ENCODE peak calls at places on chromosomes 7 and 10, in four cellular contexts. V is mesendoderm, Z is IMR-90, Q is H1. K is an unnamed sample.

GRCh38 chr10:45071043-45071813 is 70.5 kb downstream of the ZNF22 start:
- DNase-seq in V (peak), Z (no peak), Q (no peak), K (peak)

GRCh38 chr10:17676919-17677318 is 33.0 kb downstream of the STAM start:
- DNase-seq in V (no peak), Z (no peak), Q (no peak), K (no peak)

GRCh38 chr10:30063098-30063497 is 3.7 kb upstream of the JCAD start:
- DNase-seq in V (no peak), Z (peak), Q (no peak), K (no peak)

GRCh38 chr10:97714401-97715258 is 1.1 kb downstream of the MARVELD1 start:
- DNase-seq in V (peak), Z (peak), Q (peak), K (peak)

GRCh38 chr7:26376208-26376917 is 84.7 kb downstream of the SNX10 start:
- DNase-seq in V (peak), Z (no peak), Q (peak), K (peak)

GRCh38 chr10:102140913-102141540 is 8.2 kb downstream of the PPRC1 start:
- DNase-seq in V (no peak), Z (no peak), Q (no peak), K (no peak)

GRCh38 chr10:126133906-126134703 is 237.7 kb downstream of the FANK1 start:
- DNase-seq in V (no peak), Z (peak), Q (no peak), K (no peak)

GRCh38 chr10:34802692-34803091 is 12.4 kb downstream of the PARD3 start:
- DNase-seq in V (peak), Z (no peak), Q (no peak), K (no peak)

GRCh38 chr7:149317986-149318672 is 56.1 kb downstream of the ZNF783 start:
- DNase-seq in V (peak), Z (no peak), Q (peak), K (peak)

GRCh38 chr7:44489955-44490350 is 505 bp downstream of the NUDCD3 start:
- DNase-seq in V (no peak), Z (peak), Q (no peak), K (no peak)

GRCh38 chr7:42029405-42029804 is 207.6 kb downstream of the GLI3 start:
- DNase-seq in V (peak), Z (no peak), Q (no peak), K (no peak)

GRCh38 chr7:40356312-40356711 is 221.5 kb downstream of the SUGCT start:
- DNase-seq in V (no peak), Z (peak), Q (no peak), K (no peak)

GRCh38 chr7:156544919-156545715 is 95.5 kb upstream of the RNF32 start:
- DNase-seq in V (peak), Z (no peak), Q (no peak), K (no peak)

GRCh38 chr7:43781726-43782607 is 23.5 kb downstream of the BLVRA start:
- DNase-seq in V (no peak), Z (peak), Q (no peak), K (no peak)

GRCh38 chr7:107998660-107999480 is 4.1 kb downstream of the LAMB1 start:
- DNase-seq in V (no peak), Z (no peak), Q (no peak), K (no peak)

GRCh38 chr7:123569352-123569999 is 11.9 kb upstream of the NDUFA5 start:
- DNase-seq in V (no peak), Z (no peak), Q (no peak), K (no peak)

GRCh38 chr10:93515071-93515962 is 18.9 kb downstream of the CEP55 start:
- DNase-seq in V (no peak), Z (no peak), Q (no peak), K (no peak)

GRCh38 chr7:33645096-33645495 is 260.2 kb upstream of the BMPER start:
- DNase-seq in V (no peak), Z (no peak), Q (no peak), K (no peak)

GRCh38 chr10:21687197-21687993 is 153.4 kb downstream of the MLLT10 start:
- DNase-seq in V (no peak), Z (peak), Q (no peak), K (no peak)

GRCh38 chr10:37057280-37057679 is 68.1 kb upstream of the ANKRD30A start:
- DNase-seq in V (no peak), Z (no peak), Q (no peak), K (no peak)

GRCh38 chr10:132707121-132707775 is 78.7 kb downstream of the NKX6-2 start:
- DNase-seq in V (no peak), Z (no peak), Q (no peak), K (peak)

GRCh38 chr10:29546773-29547313 is 87.9 kb downstream of the SVIL start:
- DNase-seq in V (no peak), Z (no peak), Q (no peak), K (no peak)

GRCh38 chr7:31106303-31107105 is 54.4 kb downstream of the ADCYAP1R1 start:
- DNase-seq in V (no peak), Z (no peak), Q (peak), K (peak)

GRCh38 chr7:130290745-130291144 is 2.2 kb upstream of the CPA4 start:
- DNase-seq in V (peak), Z (peak), Q (no peak), K (no peak)

GRCh38 chr10:79507436-79508167 is 4.7 kb upstream of the EIF5AL1 start:
- DNase-seq in V (no peak), Z (no peak), Q (no peak), K (no peak)

GRCh38 chr7:156941393-156942182 is 7.9 kb upstream of the NOM1 start:
- DNase-seq in V (no peak), Z (no peak), Q (no peak), K (no peak)

GRCh38 chr10:71266147-71266917 is 52.7 kb upstream of the SLC29A3 start:
- DNase-seq in V (peak), Z (peak), Q (no peak), K (no peak)

GRCh38 chr10:12812541-12812940 is 189.0 kb downstream of the CCDC3 start:
- DNase-seq in V (no peak), Z (no peak), Q (no peak), K (no peak)

GRCh38 chr7:6250364-6250833 is 22.0 kb downstream of the CYTH3 start:
- DNase-seq in V (no peak), Z (no peak), Q (no peak), K (no peak)

GRCh38 chr7:102412548-102412947 is 16.4 kb downstream of the PRKRIP1 start:
- DNase-seq in V (peak), Z (peak), Q (peak), K (peak)

GRCh38 chr7:98230746-98231471 is 19.7 kb downstream of the BHLHA15 start:
- DNase-seq in V (no peak), Z (no peak), Q (no peak), K (no peak)

GRCh38 chr7:157250605-157251228 is 86.1 kb upstream of the DNAJB6 start:
- DNase-seq in V (peak), Z (peak), Q (peak), K (peak)

GRCh38 chr7:594920-595620 is 75.4 kb upstream of the PDGFA start:
- DNase-seq in V (no peak), Z (no peak), Q (no peak), K (no peak)

GRCh38 chr10:6592080-6592479 is 12.0 kb upstream of the PRKCQ start:
- DNase-seq in V (no peak), Z (no peak), Q (no peak), K (no peak)

GRCh38 chr7:47314728-47315601 is 266.9 kb downstream of the TNS3 start:
- DNase-seq in V (peak), Z (peak), Q (peak), K (no peak)

GRCh38 chr7:38335490-38336135 is 62.2 kb upstream of the TARP start:
- DNase-seq in V (peak), Z (peak), Q (peak), K (peak)

GRCh38 chr7:873367-874002 is 2.9 kb upstream of the GET4 start:
- DNase-seq in V (peak), Z (peak), Q (peak), K (peak)

GRCh38 chr10:96840841-96841518 is 8.9 kb downstream of the LCOR start:
- DNase-seq in V (peak), Z (peak), Q (no peak), K (no peak)

GRCh38 chr7:143205560-143206293 is 16.1 kb upstream of the TAS2R40 start:
- DNase-seq in V (no peak), Z (no peak), Q (no peak), K (no peak)

GRCh38 chr7:144792050-144792449 is 43.8 kb downstream of the TPK1 start:
- DNase-seq in V (no peak), Z (no peak), Q (no peak), K (no peak)

GRCh38 chr7:144791488-144791887 is 44.4 kb downstream of the TPK1 start:
- DNase-seq in V (no peak), Z (no peak), Q (no peak), K (no peak)

DNA sequence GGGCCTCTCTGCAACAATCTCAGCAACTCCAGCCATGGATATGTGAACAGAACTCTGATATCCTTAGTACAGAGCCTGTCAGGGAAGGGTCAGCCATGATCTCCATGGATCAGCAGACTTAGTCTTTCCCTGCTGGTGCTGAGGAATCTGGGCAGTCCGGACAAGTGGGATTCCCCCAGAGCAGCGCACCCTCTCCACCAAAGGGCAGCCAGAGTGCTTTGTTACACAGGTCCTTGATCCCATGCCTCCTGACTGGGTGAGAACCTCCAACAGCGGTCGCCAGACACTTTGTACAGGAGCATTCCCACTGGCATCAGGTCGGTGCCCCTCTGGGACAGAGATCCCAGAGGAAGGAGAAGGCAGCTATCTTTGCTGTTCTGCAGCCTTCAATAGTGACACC is 38.9 kb downstream of the TPK1 start:
- DNase-seq in V (no peak), Z (no peak), Q (no peak), K (no peak)
- H2BK5ac ChIP-seq in V (no peak), Z (no peak), Q (no peak), K (no peak)

DNA sequence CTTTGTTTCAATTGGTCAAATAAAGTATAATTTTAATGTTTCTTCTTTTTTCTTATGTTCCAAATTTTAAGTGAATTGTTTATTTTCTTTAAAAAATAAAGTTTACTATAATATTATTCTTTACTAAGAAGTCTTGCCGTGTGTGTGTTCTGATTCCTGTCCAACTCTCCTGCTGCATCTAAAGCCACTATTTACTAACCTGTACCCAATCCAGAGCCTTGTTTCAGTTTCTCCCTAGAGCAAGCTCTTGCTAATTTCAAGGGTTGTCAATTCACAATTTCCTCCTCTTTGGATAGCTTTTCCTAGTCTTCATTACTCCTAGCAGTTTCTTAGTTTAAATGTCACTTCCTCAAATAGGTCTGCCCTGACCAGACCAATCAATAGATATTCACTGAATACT is 314.9 kb upstream of the SEMA3A start:
- DNase-seq in V (no peak), Z (peak), Q (no peak), K (no peak)
- H4K5ac ChIP-seq in V (no peak), Z (no peak), Q (no peak), K (no peak)

DNA sequence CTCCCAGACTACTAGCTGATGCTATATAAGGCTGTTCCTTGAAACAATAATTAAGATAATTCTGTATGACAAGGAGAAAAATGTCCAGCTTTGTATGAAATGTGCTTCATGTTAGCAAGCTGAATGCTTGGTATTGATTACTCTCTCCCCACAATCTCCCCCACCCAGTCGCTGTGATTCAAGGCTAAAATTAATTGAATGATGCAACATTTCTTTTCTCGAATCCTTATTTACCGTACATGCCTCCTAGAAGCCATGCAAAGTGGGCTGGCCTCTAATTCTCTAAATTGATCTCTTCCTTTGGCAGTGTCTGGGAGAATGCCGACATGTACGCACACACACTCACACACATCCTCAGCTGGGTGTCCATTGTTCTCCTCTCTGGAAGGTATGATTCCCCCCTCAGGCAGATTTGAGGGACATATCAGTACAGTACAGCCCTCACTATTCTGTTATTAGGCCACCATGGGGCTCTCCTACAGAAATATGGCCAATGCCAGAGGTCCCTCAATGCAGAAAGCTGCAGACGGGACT is 324.1 kb downstream of the RPS24 start:
- DNase-seq in V (no peak), Z (no peak), Q (no peak), K (no peak)
- H2BK5ac ChIP-seq in V (no peak), Z (no peak), Q (peak), K (no peak)

GRCh38 chr7:79520543-79520942 is 67.1 kb upstream of the MAGI2 start:
- DNase-seq in V (no peak), Z (peak), Q (no peak), K (no peak)
- H4K5ac ChIP-seq in V (no peak), Z (no peak), Q (no peak), K (no peak)

GRCh38 chr7:2475678-2476015 is 551 bp downstream of the GRIFIN start:
- DNase-seq in V (no peak), Z (no peak), Q (no peak), K (no peak)
- H2BK5ac ChIP-seq in V (no peak), Z (no peak), Q (no peak), K (no peak)